ENCODE peak calls at places on chromosome 3, in eight cellular contexts. G is heart right ventricle; V is tibial nerve; N is CD4-positive, CD25-positive, alpha-beta regulatory T cell; B is uterus; R is colonic mucosa; T is adrenal gland; W is mucosa of descending colon. H is an unnamed sample. For H3K4me1, the result is how much of the 10 kb centered on the place peaks cover.

GRCh38 chr3:151998744-151999143 is 125.3 kb downstream of the SUCNR1 start:
- DNase-seq in G (no peak), V (no peak), N (no peak), B (no peak), R (no peak), T (no peak), W (no peak), H (no peak)

GRCh38 chr3:129486057-129487035 is 42.1 kb upstream of the RHO start:
- DNase-seq in G (no peak), V (no peak), N (no peak), B (no peak), R (no peak), T (no peak), W (no peak), H (no peak)

GRCh38 chr3:25585361-25586166 is 79.1 kb downstream of the TOP2B start:
- DNase-seq in G (no peak), V (no peak), N (no peak), B (no peak), R (no peak), T (no peak), W (no peak), H (no peak)

GRCh38 chr3:9613349-9613748 is 36.0 kb upstream of the MTMR14 start:
- DNase-seq in G (no peak), V (no peak), N (no peak), B (no peak), R (no peak), T (no peak), W (no peak), H (no peak)

GRCh38 chr3:13135251-13135810 is 62.1 kb upstream of the IQSEC1 start:
- DNase-seq in G (no peak), V (no peak), N (no peak), B (no peak), R (no peak), T (peak), W (peak), H (no peak)

GRCh38 chr3:17730318-17730967 is 12.0 kb downstream of the TBC1D5 start:
- DNase-seq in G (no peak), V (no peak), N (no peak), B (no peak), R (peak), T (peak), W (peak), H (peak)

GRCh38 chr3:162136136-162136535 is 639.5 kb downstream of the OTOL1 start:
- DNase-seq in G (peak), V (no peak), N (no peak), B (no peak), R (no peak), T (no peak), W (no peak), H (peak)

GRCh38 chr3:42831321-42831713 is 22.1 kb downstream of the ACKR2 start:
- DNase-seq in G (peak), V (peak), N (peak), B (peak), R (peak), T (peak), W (peak), H (peak)

GRCh38 chr3:170467007-170467406 is 48.3 kb downstream of the CLDN11 start:
- DNase-seq in G (no peak), V (peak), N (no peak), B (no peak), R (no peak), T (no peak), W (no peak), H (no peak)

GRCh38 chr3:62592408-62592807 is 219.1 kb upstream of the FEZF2 start:
- DNase-seq in G (no peak), V (no peak), N (no peak), B (no peak), R (no peak), T (no peak), W (no peak), H (no peak)

GRCh38 chr3:101513419-101513986 is 491 bp upstream of the SENP7 start:
- DNase-seq in G (no peak), V (no peak), N (no peak), B (no peak), R (no peak), T (no peak), W (no peak), H (no peak)

GRCh38 chr3:97256060-97256459 is 441.7 kb downstream of the EPHA6 start:
- DNase-seq in G (no peak), V (no peak), N (no peak), B (no peak), R (no peak), T (no peak), W (no peak), H (no peak)

GRCh38 chr3:31294430-31295149 is 238.1 kb upstream of the STT3B start:
- DNase-seq in G (no peak), V (no peak), N (no peak), B (no peak), R (no peak), T (no peak), W (no peak), H (no peak)

GRCh38 chr3:172522871-172523818 is at the start of gene TNFSF10:
- DNase-seq in G (peak), V (peak), N (peak), B (peak), R (peak), T (peak), W (peak), H (peak)

GRCh38 chr3:128720891-128721290 is 5.1 kb upstream of the RAB7A start:
- DNase-seq in G (no peak), V (no peak), N (no peak), B (no peak), R (no peak), T (no peak), W (no peak), H (no peak)

GRCh38 chr3:191316876-191317603 is 12.2 kb upstream of the CCDC50 start:
- DNase-seq in G (no peak), V (no peak), N (no peak), B (no peak), R (no peak), T (no peak), W (no peak), H (peak)

GRCh38 chr3:37723585-37723984 is 138.1 kb upstream of the CTDSPL start:
- DNase-seq in G (no peak), V (no peak), N (no peak), B (no peak), R (no peak), T (no peak), W (no peak), H (no peak)

GRCh38 chr3:69411331-69411730 is 25.4 kb upstream of the FRMD4B start:
- DNase-seq in G (no peak), V (no peak), N (no peak), B (no peak), R (no peak), T (no peak), W (no peak), H (no peak)

GRCh38 chr3:33439421-33440327 is 531 bp downstream of the UBP1 start:
- DNase-seq in G (peak), V (peak), N (peak), B (peak), R (peak), T (peak), W (peak), H (peak)

GRCh38 chr3:99929409-99930139 is 111.9 kb downstream of the CMSS1 start:
- DNase-seq in G (peak), V (peak), N (no peak), B (peak), R (no peak), T (no peak), W (peak), H (peak)

GRCh38 chr3:120568624-120569023 is 27.5 kb upstream of the NDUFB4 start:
- DNase-seq in G (no peak), V (no peak), N (no peak), B (no peak), R (no peak), T (no peak), W (no peak), H (no peak)

GRCh38 chr3:191345334-191345733 is 15.0 kb upstream of the UTS2B start:
- DNase-seq in G (no peak), V (no peak), N (no peak), B (no peak), R (no peak), T (no peak), W (no peak), H (no peak)

GRCh38 chr3:158709666-158710083 is 22.6 kb downstream of the RARRES1 start:
- DNase-seq in G (no peak), V (no peak), N (no peak), B (peak), R (no peak), T (peak), W (no peak), H (peak)

GRCh38 chr3:163335429-163335828 is 1742.9 kb downstream of the SI start:
- DNase-seq in G (no peak), V (no peak), N (no peak), B (no peak), R (no peak), T (no peak), W (no peak), H (no peak)

GRCh38 chr3:14274537-14274936 is 95.9 kb downstream of the LSM3 start:
- DNase-seq in G (no peak), V (no peak), N (no peak), B (no peak), R (no peak), T (no peak), W (no peak), H (no peak)

GRCh38 chr3:9914011-9914410 is 2.9 kb upstream of the IL17RC start:
- DNase-seq in G (no peak), V (no peak), N (no peak), B (no peak), R (no peak), T (no peak), W (no peak), H (no peak)

GRCh38 chr3:47421741-47422649 is 41.2 kb downstream of the PTPN23 start:
- DNase-seq in G (peak), V (no peak), N (no peak), B (no peak), R (peak), T (peak), W (peak), H (peak)

GRCh38 chr3:102302020-102302419 is 132.8 kb upstream of the ZPLD1 start:
- DNase-seq in G (no peak), V (no peak), N (no peak), B (no peak), R (no peak), T (no peak), W (no peak), H (no peak)

GRCh38 chr3:128407986-128408692 is 58.6 kb downstream of the DNAJB8 start:
- DNase-seq in G (no peak), V (no peak), N (no peak), B (no peak), R (no peak), T (no peak), W (no peak), H (no peak)

GRCh38 chr3:45665101-45665572 is 24.1 kb upstream of the SACM1L start:
- DNase-seq in G (peak), V (no peak), N (peak), B (no peak), R (peak), T (peak), W (peak), H (no peak)

GRCh38 chr3:11721114-11721440 is 77.4 kb upstream of the VGLL4 start:
- DNase-seq in G (no peak), V (no peak), N (no peak), B (no peak), R (no peak), T (no peak), W (peak), H (no peak)

GRCh38 chr3:14640734-14641133 is 10.8 kb upstream of the CCDC174 start:
- DNase-seq in G (no peak), V (no peak), N (no peak), B (no peak), R (no peak), T (no peak), W (no peak), H (no peak)

GRCh38 chr3:73511555-73511954 is 113.2 kb downstream of the PDZRN3 start:
- DNase-seq in G (no peak), V (no peak), N (no peak), B (no peak), R (peak), T (no peak), W (peak), H (peak)

DNA sequence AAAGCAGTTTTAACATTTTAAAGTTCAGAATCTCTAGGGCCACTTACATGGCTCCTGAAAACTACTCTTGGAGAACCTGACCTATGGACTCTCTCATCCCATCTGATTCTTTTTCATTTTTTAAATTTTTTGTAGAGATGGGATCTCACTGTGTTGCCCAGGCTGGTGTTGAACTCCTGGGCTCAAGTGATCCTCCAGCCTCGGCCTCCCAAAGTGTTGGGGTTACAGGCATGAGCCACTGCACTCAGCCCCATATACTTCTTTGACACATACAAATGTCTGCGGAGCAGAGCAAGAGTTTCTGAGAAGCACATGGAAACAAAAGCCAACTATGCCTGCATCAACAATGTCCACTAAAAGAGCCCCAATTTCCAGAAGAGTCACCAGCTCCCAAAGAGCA is 189.8 kb downstream of the FOXP1 start:
- DNase-seq in G (no peak), V (no peak), N (no peak), B (no peak), R (no peak), T (no peak), W (no peak), H (no peak)
- H3K4me1 ChIP-seq in G (half or more), V (under half), N (half or more), B (under half), R (under half), T (under half), W (under half), H (under half)

GRCh38 chr3:105730973-105731372 is 137.8 kb downstream of the CBLB start:
- DNase-seq in G (no peak), V (no peak), N (no peak), B (no peak), R (no peak), T (no peak), W (no peak), H (no peak)
- H3K4me3 ChIP-seq in G (no peak), V (no peak), N (no peak), B (no peak), R (no peak), T (no peak), W (no peak), H (no peak)

GRCh38 chr3:113251817-113252216 is 40.5 kb downstream of the BOC start:
- DNase-seq in G (no peak), V (no peak), N (no peak), B (no peak), R (no peak), T (no peak), W (no peak), H (no peak)
- H3K4me1 ChIP-seq in G (under half), V (under half), N (under half), B (under half), R (under half), T (under half), W (under half), H (under half)

GRCh38 chr3:18740631-18741583 is 315.8 kb upstream of the SATB1 start:
- DNase-seq in G (no peak), V (no peak), N (peak), B (no peak), R (peak), T (peak), W (peak), H (no peak)

GRCh38 chr3:18745472-18745871 is 320.3 kb upstream of the SATB1 start:
- DNase-seq in G (peak), V (no peak), N (no peak), B (no peak), R (no peak), T (peak), W (peak), H (no peak)

GRCh38 chr3:18743761-18744160 is 318.6 kb upstream of the SATB1 start:
- DNase-seq in G (no peak), V (no peak), N (no peak), B (no peak), R (no peak), T (no peak), W (no peak), H (no peak)

GRCh38 chr3:18747383-18747782 is 322.2 kb upstream of the SATB1 start:
- DNase-seq in G (peak), V (no peak), N (no peak), B (no peak), R (peak), T (peak), W (peak), H (peak)

GRCh38 chr3:18744472-18744871 is 319.3 kb upstream of the SATB1 start:
- DNase-seq in G (no peak), V (no peak), N (no peak), B (no peak), R (no peak), T (no peak), W (no peak), H (no peak)
- H3K4me3 ChIP-seq in G (no peak), V (no peak), N (no peak), B (no peak), R (no peak), T (no peak), W (no peak), H (no peak)

GRCh38 chr3:126264381-126264780 is 84.0 kb upstream of the ALDH1L1 start:
- DNase-seq in G (no peak), V (no peak), N (no peak), B (no peak), R (no peak), T (no peak), W (no peak), H (no peak)

GRCh38 chr3:126263971-126264370 is 83.6 kb upstream of the ALDH1L1 start:
- DNase-seq in G (no peak), V (no peak), N (no peak), B (no peak), R (no peak), T (no peak), W (no peak), H (no peak)

GRCh38 chr3:126263539-126263938 is 83.2 kb upstream of the ALDH1L1 start:
- DNase-seq in G (no peak), V (no peak), N (no peak), B (no peak), R (no peak), T (no peak), W (no peak), H (no peak)

GRCh38 chr3:126266291-126266840 is 86.0 kb upstream of the ALDH1L1 start:
- DNase-seq in G (peak), V (peak), N (no peak), B (peak), R (no peak), T (no peak), W (no peak), H (peak)

GRCh38 chr3:126264952-126265351 is 84.6 kb upstream of the ALDH1L1 start:
- DNase-seq in G (no peak), V (no peak), N (no peak), B (no peak), R (no peak), T (no peak), W (no peak), H (no peak)
- H3K4me1 ChIP-seq in G (under half), V (under half), N (under half), B (under half), R (under half), T (under half), W (under half), H (under half)

DNA sequence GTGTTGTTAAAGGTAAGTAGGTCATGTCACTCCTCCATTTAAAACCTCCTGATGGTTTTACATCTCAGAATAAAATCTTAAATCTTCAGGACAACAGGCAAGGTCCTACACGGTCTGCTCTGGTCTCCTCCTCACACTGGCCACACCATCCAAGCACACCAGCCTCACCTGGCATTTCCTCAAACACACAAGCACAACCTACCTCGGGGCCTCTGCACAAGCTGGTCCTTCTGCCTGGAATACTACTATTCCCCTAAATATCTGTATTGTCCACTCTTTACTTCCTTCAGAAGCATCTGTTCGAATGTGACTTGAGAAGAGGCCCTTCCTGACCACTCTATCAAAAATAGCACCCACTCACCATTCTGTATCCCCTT is 1.8 kb downstream of the GORASP1 start:
- DNase-seq in G (no peak), V (no peak), N (no peak), B (no peak), R (no peak), T (no peak), W (no peak), H (no peak)
- H3K4me3 ChIP-seq in G (peak), V (peak), N (peak), B (no peak), R (no peak), T (no peak), W (no peak), H (no peak)

DNA sequence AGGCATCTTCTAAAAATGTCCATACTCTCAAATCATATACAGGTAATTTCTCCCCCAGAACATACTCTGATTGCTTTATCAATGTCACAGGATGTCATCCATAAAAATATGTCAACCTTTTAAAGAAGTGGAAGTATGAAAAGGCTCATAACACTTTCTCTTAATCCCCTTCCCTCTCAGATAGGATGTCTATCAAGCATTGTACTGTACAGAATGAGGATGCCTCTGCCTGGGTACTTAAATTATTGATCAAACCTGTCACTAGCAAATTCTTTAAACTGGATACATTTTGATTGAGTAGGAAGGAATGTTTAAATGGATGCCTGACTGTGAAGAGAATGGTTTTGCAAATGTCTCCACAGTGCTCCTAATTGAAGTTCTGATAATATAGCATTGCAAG is 168.7 kb downstream of the EPHA3 start:
- DNase-seq in G (no peak), V (no peak), N (no peak), B (no peak), R (no peak), T (no peak), W (no peak), H (no peak)
- H3K4me1 ChIP-seq in G (under half), V (under half), N (under half), B (under half), R (under half), T (under half), W (under half), H (under half)

GRCh38 chr3:146335386-146335785 is 84.5 kb upstream of the PLSCR4 start:
- DNase-seq in G (no peak), V (no peak), N (no peak), B (no peak), R (no peak), T (no peak), W (no peak), H (no peak)
- H3K4me3 ChIP-seq in G (no peak), V (no peak), N (no peak), B (no peak), R (no peak), T (no peak), W (no peak), H (no peak)

DNA sequence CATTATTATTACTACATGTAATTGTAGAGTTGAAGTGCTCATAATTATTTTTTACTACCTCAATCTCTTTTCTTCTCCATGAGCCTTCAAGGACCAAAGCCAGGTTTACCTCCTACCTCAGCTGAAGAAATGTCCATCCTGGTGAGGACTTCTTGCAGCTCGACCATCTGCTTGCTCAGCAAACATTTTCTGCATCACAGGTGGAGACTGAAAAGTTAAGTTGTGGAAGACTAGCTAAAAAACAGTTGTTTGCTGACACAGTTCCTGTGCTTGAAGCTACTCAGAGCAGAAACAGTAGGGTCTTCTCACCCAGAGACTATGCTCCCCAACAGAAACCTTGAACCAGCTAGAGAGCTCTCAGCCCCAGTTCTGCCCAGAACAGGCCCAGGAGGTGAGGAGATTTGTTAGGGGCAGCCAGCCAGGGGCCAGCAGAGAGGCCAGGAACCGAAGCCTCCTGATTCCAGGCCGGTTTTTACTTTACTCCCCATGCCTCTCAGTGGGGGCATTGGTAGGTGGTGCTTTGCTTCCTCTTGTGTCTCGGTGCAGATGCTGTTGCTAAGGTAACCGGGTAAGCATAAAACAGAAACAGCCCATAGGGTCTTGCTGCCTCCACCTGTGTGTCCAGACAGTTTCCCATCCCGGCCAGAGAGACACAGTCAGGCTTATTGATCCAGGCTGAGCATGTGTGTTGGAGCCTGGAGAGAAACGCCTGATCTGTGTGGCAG is 54.9 kb downstream of the CCNL1 start:
- DNase-seq in G (no peak), V (no peak), N (no peak), B (no peak), R (no peak), T (no peak), W (no peak), H (no peak)
- H3K4me1 ChIP-seq in G (under half), V (under half), N (under half), B (under half), R (under half), T (under half), W (under half), H (under half)

H was measured in right cardiac atrium.